ENCODE peak calls at places on chromosome 2, in four cellular contexts. O, U, S and W are unnamed samples.

GRCh38 chr2:161223139-161223732 is 63.0 kb downstream of the TANK start:
- DNase-seq in O (peak), S (no peak), U (no peak), W (no peak)

GRCh38 chr2:186927867-186928191 is 78.9 kb upstream of the ZSWIM2 start:
- DNase-seq in S (no peak), U (no peak), O (no peak), W (no peak)

GRCh38 chr2:205407984-205408383 is 274.3 kb upstream of the NRP2 start:
- DNase-seq in S (no peak), U (no peak), O (no peak), W (no peak)

GRCh38 chr2:177325554-177325953 is 61.0 kb upstream of the NFE2L2 start:
- DNase-seq in U (no peak), O (no peak), S (no peak), W (no peak)

GRCh38 chr2:229974271-229974670 is 52.0 kb downstream of the FBXO36 start:
- DNase-seq in S (no peak), U (no peak), O (peak), W (no peak)

GRCh38 chr2:157480182-157480961 is 36.5 kb upstream of the CYTIP start:
- DNase-seq in U (peak), S (peak), O (no peak), W (no peak)

GRCh38 chr2:156779416-156780117 is 343.4 kb downstream of the GPD2 start:
- DNase-seq in O (no peak), U (no peak), S (no peak), W (no peak)

GRCh38 chr2:127091886-127092285 is 15.1 kb downstream of the BIN1 start:
- DNase-seq in U (no peak), O (no peak), S (no peak), W (no peak)

GRCh38 chr2:216838146-216838545 is 21.7 kb downstream of the TNP1 start:
- DNase-seq in O (no peak), S (no peak), U (peak), W (no peak)

GRCh38 chr2:235669269-235669831 is 175.5 kb downstream of the AGAP1 start:
- DNase-seq in U (peak), S (peak), O (peak), W (peak)

GRCh38 chr2:235663877-235664276 is 170.0 kb downstream of the AGAP1 start:
- DNase-seq in S (no peak), O (no peak), U (no peak), W (no peak)

GRCh38 chr2:235666240-235666781 is 172.5 kb downstream of the AGAP1 start:
- DNase-seq in S (no peak), O (peak), U (no peak), W (peak)

GRCh38 chr2:235668782-235669181 is 174.9 kb downstream of the AGAP1 start:
- DNase-seq in S (no peak), O (no peak), U (no peak), W (no peak)

DNA sequence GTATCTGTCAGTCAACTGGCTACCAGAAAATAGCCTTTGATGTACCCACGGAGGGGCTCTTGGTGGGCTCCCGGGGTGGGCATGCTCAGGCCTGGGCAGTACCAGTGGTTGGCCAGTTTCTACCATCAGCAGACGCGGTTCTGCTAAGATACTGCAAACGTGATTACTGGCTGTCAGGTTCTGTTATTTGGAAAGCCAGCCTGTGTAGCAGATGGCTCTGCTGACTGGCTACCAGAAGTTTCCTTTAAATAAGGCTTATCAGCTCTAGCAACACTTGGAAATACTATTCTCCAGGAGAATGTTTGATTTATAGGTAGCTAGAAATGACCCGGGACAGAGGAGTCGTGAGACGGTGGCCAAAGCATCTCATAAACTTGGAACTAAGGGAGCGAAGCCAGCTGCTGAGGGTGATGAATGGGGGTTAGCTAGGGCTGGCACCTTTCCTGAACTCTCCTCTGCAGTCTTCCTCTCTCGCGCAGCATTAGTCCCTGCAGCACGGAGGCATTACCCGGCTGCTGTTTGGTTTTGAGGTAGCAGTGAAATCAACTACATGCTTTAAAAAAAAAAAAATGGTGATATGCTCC is 171.9 kb downstream of the AGAP1 start:
- DNase-seq in U (no peak), S (no peak), O (no peak), W (no peak)
- H3K27ac ChIP-seq in U (no peak), S (no peak), O (peak), W (no peak)

GRCh38 chr2:241843321-241844065 is 15.2 kb downstream of the PDCD1 start:
- DNase-seq in O (no peak), U (no peak), S (no peak), W (no peak)
- H3K4me3 ChIP-seq in O (peak), U (peak), S (peak), W (peak)

DNA sequence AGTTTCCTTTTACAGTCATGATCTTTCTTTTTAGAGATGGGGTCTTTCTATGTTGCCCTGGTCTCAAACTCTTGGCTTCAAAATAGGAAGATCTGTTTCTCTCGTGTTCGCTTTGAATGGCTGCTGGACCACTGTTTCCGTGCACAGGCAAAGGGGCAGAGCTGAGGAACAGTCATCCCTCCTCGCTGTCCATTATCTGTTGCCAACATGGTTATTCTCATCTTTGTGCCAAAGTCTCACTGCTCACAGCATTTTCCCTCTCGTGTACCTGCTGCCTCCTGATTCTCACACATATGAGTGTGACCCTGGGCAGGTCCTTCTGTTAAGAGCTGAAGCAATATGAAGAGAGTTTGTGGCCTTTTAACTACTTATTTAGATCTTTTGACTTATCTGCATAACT is 28.0 kb upstream of the CCNYL1 start:
- DNase-seq in U (no peak), S (no peak), O (peak), W (no peak)
- H3K27ac ChIP-seq in U (no peak), S (no peak), O (peak), W (no peak)

GRCh38 chr2:120385355-120386127 is 39.6 kb downstream of the INHBB start:
- DNase-seq in S (no peak), U (no peak), O (no peak), W (no peak)
- H3K4me3 ChIP-seq in S (no peak), U (no peak), O (no peak), W (no peak)